ENCODE peak calls at places on chromosomes 12 and 14, in four cellular contexts. H is bronchial epithelial cell, A is cardiac muscle cell, Y is fibroblast of lung. J is an unnamed sample.

GRCh38 chr12:93742086-93742934 is 65.1 kb downstream of the CRADD start:
- DNase-seq in H (peak), A (peak), Y (peak), J (peak)

GRCh38 chr12:63095369-63095967 is 55.5 kb downstream of the AVPR1A start:
- DNase-seq in H (no peak), A (no peak), Y (no peak), J (no peak)

GRCh38 chr12:132731574-132731973 is 20.9 kb downstream of the PGAM5 start:
- DNase-seq in H (no peak), A (no peak), Y (no peak), J (no peak)

GRCh38 chr14:96567289-96567899 is 65.2 kb downstream of the PAPOLA start:
- DNase-seq in H (peak), A (peak), Y (peak), J (peak)

GRCh38 chr12:47602949-47603558 is 102.8 kb downstream of the RPAP3 start:
- DNase-seq in H (no peak), A (no peak), Y (no peak), J (no peak)

GRCh38 chr12:107760817-107761501 is at the start of gene PRDM4:
- DNase-seq in H (peak), A (peak), Y (peak), J (peak)

GRCh38 chr12:10170199-10170598 is 1.7 kb downstream of the OLR1 start:
- DNase-seq in H (peak), A (no peak), Y (no peak), J (peak)

GRCh38 chr12:98126637-98127335 is 388.6 kb upstream of the TMPO start:
- DNase-seq in H (no peak), A (no peak), Y (no peak), J (no peak)

GRCh38 chr14:89870335-89870734 is 84.2 kb downstream of the EFCAB11 start:
- DNase-seq in H (peak), A (no peak), Y (peak), J (peak)

GRCh38 chr14:97177016-97177415 is 379.8 kb downstream of the VRK1 start:
- DNase-seq in H (peak), A (peak), Y (no peak), J (no peak)

GRCh38 chr12:54463034-54463433 is 10.4 kb downstream of the GTSF1 start:
- DNase-seq in H (peak), A (no peak), Y (peak), J (peak)

GRCh38 chr12:63423839-63424238 is 244.5 kb downstream of the DPY19L2 start:
- DNase-seq in H (no peak), A (no peak), Y (no peak), J (no peak)

GRCh38 chr12:88006351-88006750 is 22.9 kb downstream of the C12orf50 start:
- DNase-seq in H (no peak), A (no peak), Y (no peak), J (no peak)

GRCh38 chr12:50215033-50215432 is 47.9 kb upstream of the CERS5 start:
- DNase-seq in H (peak), A (no peak), Y (peak), J (peak)

GRCh38 chr12:24898606-24899005 is 50.3 kb downstream of the BCAT1 start:
- DNase-seq in H (no peak), A (no peak), Y (no peak), J (peak)

GRCh38 chr12:75816892-75817291 is 214.7 kb downstream of the PHLDA1 start:
- DNase-seq in H (peak), A (no peak), Y (peak), J (peak)

GRCh38 chr14:30317729-30318128 is 241.2 kb upstream of the G2E3 start:
- DNase-seq in H (no peak), A (peak), Y (no peak), J (no peak)

GRCh38 chr14:59028476-59029202 is 159.8 kb upstream of the DAAM1 start:
- DNase-seq in H (peak), A (peak), Y (peak), J (peak)

GRCh38 chr14:66359500-66359899 is 126.7 kb upstream of the CCDC196 start:
- DNase-seq in H (peak), A (peak), Y (peak), J (peak)

GRCh38 chr14:30180219-30180618 is 252.6 kb upstream of the PRKD1 start:
- DNase-seq in H (peak), A (no peak), Y (peak), J (peak)

GRCh38 chr12:12899530-12900380 is 8.4 kb downstream of the GPRC5A start:
- DNase-seq in H (peak), A (no peak), Y (peak), J (peak)

GRCh38 chr12:77746108-77746507 is 84.6 kb upstream of the NAV3 start:
- DNase-seq in H (no peak), A (no peak), Y (peak), J (peak)

GRCh38 chr14:92866181-92866752 is 56.7 kb upstream of the CHGA start:
- DNase-seq in H (peak), A (no peak), Y (no peak), J (no peak)

GRCh38 chr12:93145086-93145485 is 216.0 kb upstream of the EEA1 start:
- DNase-seq in H (peak), A (no peak), Y (no peak), J (no peak)

GRCh38 chr12:68334136-68334535 is 2.0 kb upstream of the MDM1 start:
- DNase-seq in H (no peak), A (no peak), Y (no peak), J (no peak)

GRCh38 chr12:188910-189621 is 24.9 kb downstream of the SLC6A12 start:
- DNase-seq in H (no peak), A (peak), Y (peak), J (peak)

GRCh38 chr12:95204141-95204866 is 13.0 kb downstream of the FGD6 start:
- DNase-seq in H (peak), A (peak), Y (peak), J (peak)
- H3K4me3 ChIP-seq in H (peak), A (no peak), Y (no peak), J (peak)

DNA sequence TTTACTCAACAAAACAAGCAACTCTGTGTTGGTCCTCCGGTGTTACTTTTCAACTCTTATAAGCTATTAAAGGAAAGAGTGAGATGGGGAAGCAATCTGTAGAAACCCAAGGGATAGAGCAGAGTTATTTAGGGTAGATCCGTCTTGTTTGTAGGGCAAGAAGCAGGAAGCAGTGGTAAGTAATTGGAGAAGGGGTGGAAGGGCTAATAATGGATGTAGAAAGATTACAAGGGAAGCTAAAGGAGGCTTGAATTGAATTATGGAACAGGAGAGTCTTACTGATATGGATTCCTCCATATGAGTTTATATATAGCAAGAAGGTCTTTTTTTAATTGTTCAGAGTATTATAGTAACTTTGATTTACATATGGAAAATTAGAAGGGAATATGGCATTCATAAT is 72.7 kb downstream of the MNAT1 start:
- DNase-seq in H (no peak), A (no peak), Y (no peak), J (no peak)
- TF ChIP-seq CTCF in H (no peak), A (no peak), Y (no peak), J (no peak)

DNA sequence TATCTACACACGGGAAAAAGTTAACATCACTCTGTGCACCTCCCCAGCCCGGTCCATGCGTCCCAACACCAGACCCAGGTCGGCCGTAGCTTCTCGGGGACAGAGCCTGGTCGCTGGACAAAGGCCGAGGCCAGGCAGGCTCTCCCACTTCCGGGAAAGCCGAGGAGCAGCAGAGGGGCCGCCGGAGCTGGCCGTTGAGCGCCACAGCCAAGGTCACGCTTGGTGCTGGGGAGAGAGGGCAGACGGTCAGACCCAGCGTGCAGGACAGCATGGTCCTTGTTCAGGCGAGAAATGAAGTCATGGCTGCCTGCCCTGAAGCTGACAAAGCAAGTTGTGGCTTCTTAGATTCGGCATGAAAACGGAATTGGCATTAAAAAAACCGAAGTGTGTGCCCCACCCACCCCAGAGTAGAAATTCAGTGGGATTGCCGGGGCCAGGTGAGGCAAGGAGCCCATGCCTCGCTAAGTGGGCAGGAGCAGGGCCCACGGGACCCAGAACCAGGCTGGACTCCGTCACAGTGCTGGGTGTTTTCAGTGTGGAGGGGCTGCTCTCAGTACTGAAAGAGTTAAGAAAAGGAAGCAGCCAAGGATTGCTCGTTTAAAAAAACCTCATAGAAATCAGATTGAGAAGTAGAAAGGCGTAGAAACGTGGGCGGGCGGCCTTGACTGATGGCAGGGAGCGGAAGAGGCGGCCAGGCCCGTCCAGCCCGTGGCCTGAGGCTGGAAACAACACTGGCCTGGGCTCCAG is 4.3 kb downstream of the ARL6IP4 start:
- DNase-seq in H (no peak), A (no peak), Y (peak), J (no peak)
- H3K4me3 ChIP-seq in H (no peak), A (no peak), Y (peak), J (peak)

GRCh38 chr12:124681779-124682391 is 114.5 kb upstream of the NCOR2 start:
- DNase-seq in H (peak), A (no peak), Y (peak), J (no peak)

GRCh38 chr12:124679047-124679446 is 111.6 kb upstream of the NCOR2 start:
- DNase-seq in H (no peak), A (no peak), Y (no peak), J (no peak)

GRCh38 chr12:124679533-124680371 is 112.3 kb upstream of the NCOR2 start:
- DNase-seq in H (no peak), A (no peak), Y (no peak), J (no peak)

GRCh38 chr12:124682425-124683329 is 115.3 kb upstream of the NCOR2 start:
- DNase-seq in H (no peak), A (no peak), Y (no peak), J (no peak)

DNA sequence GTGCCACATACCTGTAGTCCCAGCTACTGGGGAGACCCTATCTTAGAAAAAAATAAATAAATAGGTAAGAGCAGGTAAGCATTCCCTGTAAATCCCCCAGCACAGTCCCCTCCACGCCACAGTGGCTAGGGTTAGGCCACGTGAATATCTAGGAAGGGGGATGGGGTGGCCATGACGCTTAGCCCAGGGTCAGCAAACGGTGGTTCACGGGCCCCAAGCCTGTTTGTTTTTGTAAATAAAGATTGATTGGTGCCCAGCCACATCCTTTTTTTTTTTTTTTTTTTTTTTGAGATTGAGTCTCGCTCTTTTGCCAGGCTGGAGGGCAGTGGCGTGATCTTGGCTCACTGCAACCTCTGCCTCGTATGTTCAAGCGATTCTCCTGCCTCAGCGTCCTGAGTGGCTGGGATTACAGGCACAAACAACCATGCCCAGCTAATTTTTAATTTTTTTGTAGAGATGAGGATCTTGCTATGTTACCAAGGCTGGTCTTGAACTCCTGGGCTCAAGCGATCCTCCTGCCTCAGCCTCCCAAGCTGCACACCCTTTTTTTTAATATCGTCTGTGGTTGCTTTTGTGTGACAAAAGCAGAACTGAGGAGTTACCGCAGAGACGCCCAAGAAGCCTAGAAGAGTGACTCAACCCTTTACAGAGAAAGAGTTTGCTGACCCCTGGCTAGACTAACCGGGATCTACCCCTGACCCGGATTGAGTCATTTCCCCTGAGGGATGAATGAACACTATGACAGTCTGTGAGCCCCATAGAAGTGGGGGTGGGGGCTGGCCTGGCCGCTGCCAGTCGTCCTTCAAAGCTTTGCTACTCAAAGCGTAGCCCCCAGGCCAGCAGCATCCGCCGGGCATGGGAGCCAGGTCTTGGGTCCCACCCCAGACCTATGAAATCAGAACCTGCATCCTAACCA is 113.7 kb upstream of the NCOR2 start:
- DNase-seq in H (peak), A (no peak), Y (peak), J (peak)
- TF ChIP-seq CTCF in H (peak), A (peak), Y (peak), J (peak)